ENCODE peak calls at places on chromosomes 7 and 10, in six cellular contexts. P is brain microvascular endothelial cell, M is lower leg skin, Y is heart left ventricle, X is fibroblast of mammary gland, F is astrocyte of the spinal cord. Z is an unnamed sample.

GRCh38 chr10:112908507-112908906 is 41.5 kb upstream of the TCF7L2 start:
- DNase-seq in X (no peak), F (no peak), M (no peak), P (no peak), Y (no peak), Z (no peak)

GRCh38 chr7:2800220-2800922 is 43.7 kb downstream of the GNA12 start:
- DNase-seq in Y (no peak), P (no peak), F (no peak), M (no peak), X (no peak), Z (peak)

GRCh38 chr7:117110480-117111315 is 157.4 kb downstream of the ST7 start:
- DNase-seq in X (no peak), P (no peak), M (no peak), F (no peak), Y (no peak), Z (peak)

GRCh38 chr7:77393261-77393660 is 22.9 kb downstream of the GSAP start:
- DNase-seq in P (no peak), X (peak), Y (no peak), M (no peak), F (no peak), Z (peak)

GRCh38 chr7:628041-628763 is 98.3 kb upstream of the DNAAF5 start:
- DNase-seq in X (no peak), M (no peak), P (no peak), F (no peak), Y (no peak), Z (no peak)

GRCh38 chr10:86308056-86308455 is 58.5 kb downstream of the GRID1 start:
- DNase-seq in P (no peak), F (no peak), Y (no peak), M (no peak), X (no peak), Z (no peak)

GRCh38 chr10:6089334-6090219 is 743 bp downstream of the RBM17 start:
- DNase-seq in Y (no peak), M (no peak), X (no peak), P (no peak), F (no peak), Z (peak)

GRCh38 chr7:73454424-73454823 is 20.8 kb downstream of the FZD9 start:
- DNase-seq in M (no peak), X (no peak), Y (no peak), P (no peak), F (no peak), Z (no peak)

GRCh38 chr10:5628366-5628765 is 38.0 kb downstream of the ASB13 start:
- DNase-seq in M (peak), Y (no peak), F (no peak), P (no peak), X (peak), Z (no peak)

GRCh38 chr7:68613405-68613804 is 984.9 kb upstream of the AUTS2 start:
- DNase-seq in F (no peak), P (no peak), Y (no peak), X (no peak), M (no peak), Z (no peak)

GRCh38 chr10:110701618-110701971 is 57.5 kb downstream of the RBM20 start:
- DNase-seq in P (no peak), F (no peak), M (no peak), Y (no peak), X (no peak), Z (no peak)

GRCh38 chr10:28561531-28561930 is 28.6 kb downstream of the WAC start:
- DNase-seq in Y (no peak), F (no peak), M (no peak), P (no peak), X (no peak), Z (no peak)

GRCh38 chr10:71184402-71184801 is 28.0 kb upstream of the UNC5B start:
- DNase-seq in X (no peak), Y (no peak), M (no peak), P (no peak), F (no peak), Z (no peak)

GRCh38 chr7:137658194-137658900 is 188.4 kb downstream of the DGKI start:
- DNase-seq in F (no peak), P (no peak), M (no peak), Y (no peak), X (no peak), Z (no peak)

GRCh38 chr7:105748701-105749100 is 127.7 kb downstream of the ATXN7L1 start:
- DNase-seq in M (no peak), Y (no peak), X (no peak), F (no peak), P (no peak), Z (no peak)
- TF ChIP-seq CTCF in M (no peak), Y (no peak), X (no peak), F (no peak), P (no peak), Z (no peak)

DNA sequence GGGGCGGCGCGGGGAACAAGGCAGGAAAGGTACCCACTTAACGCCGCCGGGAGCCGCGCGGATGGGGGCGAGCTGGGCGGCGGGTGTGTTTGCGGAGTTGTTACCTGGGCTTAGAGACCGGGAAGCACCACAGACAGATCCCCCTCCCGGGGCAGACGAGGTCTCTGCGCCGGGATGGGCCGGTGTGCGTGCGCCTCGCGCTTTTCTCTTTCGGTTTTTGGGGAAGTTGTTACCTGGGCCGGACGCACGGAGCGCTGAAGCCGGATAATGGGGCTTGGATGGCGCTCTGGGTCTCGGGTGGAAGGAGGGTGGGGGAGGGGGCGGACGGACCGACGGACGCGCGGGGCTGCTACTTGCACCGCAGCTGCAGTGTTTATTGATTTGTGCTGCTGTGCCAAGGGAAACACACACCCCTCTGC is 1.2 kb downstream of the ZEB1 start:
- DNase-seq in X (no peak), Y (peak), M (peak), P (no peak), F (peak), Z (peak)
- TF ChIP-seq CTCF in X (no peak), Y (no peak), M (no peak), P (no peak), F (peak), Z (no peak)

GRCh38 chr7:108875139-108875538 is 305.5 kb downstream of the DNAJB9 start:
- DNase-seq in P (peak), M (no peak), F (peak), Y (no peak), X (peak), Z (peak)
- TF ChIP-seq CTCF in P (peak), M (no peak), F (peak), Y (no peak), X (no peak), Z (peak)

GRCh38 chr10:132540456-132540855 is 2.9 kb downstream of the INPP5A start:
- DNase-seq in F (peak), Y (peak), X (peak), P (peak), M (no peak), Z (no peak)
- TF ChIP-seq CTCF in F (peak), Y (peak), X (peak), P (peak), M (no peak), Z (no peak)

GRCh38 chr10:3728563-3728962 is 56.4 kb downstream of the KLF6 start:
- DNase-seq in Y (no peak), X (no peak), F (no peak), P (no peak), M (no peak), Z (no peak)
- TF ChIP-seq CTCF in Y (no peak), X (no peak), F (no peak), P (no peak), M (no peak), Z (no peak)

GRCh38 chr7:136213012-136213411 is 235.9 kb upstream of the MTPN start:
- DNase-seq in F (no peak), Y (no peak), M (no peak), X (no peak), P (no peak), Z (no peak)

GRCh38 chr7:136214356-136214755 is 237.2 kb upstream of the MTPN start:
- DNase-seq in Y (no peak), M (no peak), P (no peak), X (no peak), F (no peak), Z (no peak)
- TF ChIP-seq CTCF in Y (no peak), M (no peak), P (peak), X (no peak), F (peak), Z (no peak)

DNA sequence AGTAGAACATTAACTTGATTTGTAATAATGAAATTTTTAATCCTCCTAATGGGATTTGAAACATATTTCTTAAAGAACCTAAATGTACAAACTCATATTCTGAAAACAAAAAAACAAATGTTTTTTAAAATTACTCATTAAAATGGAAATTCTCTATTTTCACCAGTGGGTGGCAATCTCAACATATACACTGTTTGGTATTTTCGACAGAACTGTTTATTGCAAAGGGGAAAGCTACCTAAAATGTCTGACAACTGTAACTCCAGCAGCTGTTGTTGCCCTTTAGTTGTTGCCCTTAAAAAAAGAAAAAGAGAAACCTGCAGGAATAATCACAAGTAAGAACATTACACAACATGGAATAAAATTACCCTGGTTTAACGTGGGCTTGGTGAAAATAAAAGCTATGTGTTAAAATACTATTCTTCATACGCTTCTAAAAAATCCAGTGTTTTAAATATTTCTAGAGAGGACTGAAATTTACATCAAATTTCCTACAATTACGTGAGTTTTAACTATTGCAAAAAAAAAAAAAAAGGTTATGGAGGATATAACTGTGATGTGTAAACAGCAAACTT is 54.5 kb downstream of the COL1A2 start:
- DNase-seq in P (no peak), M (no peak), X (peak), F (peak), Y (no peak), Z (no peak)
- TF ChIP-seq CTCF in P (peak), M (no peak), X (peak), F (peak), Y (peak), Z (peak)

GRCh38 chr7:124761164-124761715 is 4.4 kb downstream of the GPR37 start:
- DNase-seq in F (no peak), Y (no peak), X (no peak), P (no peak), M (no peak), Z (no peak)
- TF ChIP-seq CTCF in F (no peak), Y (no peak), X (no peak), P (no peak), M (no peak), Z (no peak)

GRCh38 chr7:83934118-83934734 is 260.4 kb downstream of the SEMA3A start:
- DNase-seq in M (no peak), Y (no peak), F (peak), P (no peak), X (peak), Z (no peak)
- TF ChIP-seq CTCF in M (no peak), Y (no peak), F (peak), P (peak), X (peak), Z (no peak)

DNA sequence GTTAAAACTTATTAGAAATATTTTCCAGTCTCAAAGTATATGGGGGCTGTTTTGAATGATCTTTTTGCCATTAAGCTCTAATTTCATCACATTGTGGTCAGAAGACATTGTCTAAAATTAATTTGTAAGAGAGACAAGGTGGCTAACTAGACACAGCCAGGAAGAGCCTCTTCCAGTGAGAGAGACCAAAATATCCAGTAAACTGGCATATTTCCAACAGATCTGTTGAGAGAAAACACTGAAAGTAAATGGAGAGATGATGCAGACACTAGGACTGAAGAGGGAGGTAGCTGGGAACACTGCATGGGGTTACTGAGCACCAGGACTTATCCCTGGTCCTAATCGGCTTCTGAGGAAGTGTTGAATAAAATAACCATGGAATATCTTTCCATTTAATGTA is 101.5 kb upstream of the TAS2R16 start:
- DNase-seq in P (no peak), Y (no peak), M (no peak), X (no peak), F (no peak), Z (no peak)
- TF ChIP-seq CTCF in P (no peak), Y (no peak), M (no peak), X (no peak), F (no peak), Z (no peak)